ENCODE peak calls at places on chromosomes 1 and 21, in nine cellular contexts. B is heart right ventricle, X is OCI-LY7, M is fibroblast of lung, J is PC-3, P is mammary epithelial cell, O is AG10803, H is WERI-Rb-1, V is AG04450. E is an unnamed sample.

GRCh38 chr1:100411019-100411418 is 58.7 kb downstream of the CDC14A start:
- DNase-seq in M (no peak), J (no peak), B (no peak), P (no peak), X (no peak), H (no peak), V (no peak), O (no peak), E (no peak)

GRCh38 chr1:119736649-119737039 is 24.9 kb downstream of the PHGDH start:
- DNase-seq in J (no peak), V (no peak), P (no peak), X (no peak), H (no peak), B (no peak), M (no peak), O (no peak), E (no peak)

GRCh38 chr1:68046885-68047658 is 3.4 kb downstream of the DIRAS3 start:
- DNase-seq in B (no peak), M (no peak), V (no peak), P (no peak), H (peak; percentile 55), O (no peak), J (no peak), X (no peak), E (no peak)

GRCh38 chr1:207808911-207809555 is 57.2 kb downstream of the CD46 start:
- DNase-seq in O (no peak), V (no peak), M (no peak), J (no peak), B (no peak), H (peak; percentile 8), X (no peak), P (no peak), E (no peak)

GRCh38 chr1:43345119-43345518 is 7.5 kb downstream of the MPL start:
- DNase-seq in B (peak; percentile 48), H (no peak), J (peak; percentile 32), P (no peak), M (no peak), X (no peak), O (no peak), V (no peak), E (no peak)

GRCh38 chr1:110674337-110675059 is at the start of gene KCNA3:
- DNase-seq in V (no peak), O (no peak), X (peak; percentile 79), M (no peak), H (no peak), P (no peak), B (peak; percentile 18), J (no peak), E (peak; percentile 65)

GRCh38 chr1:10932088-10932487 is 80.4 kb upstream of the TARDBP start:
- DNase-seq in M (no peak), O (no peak), X (no peak), H (no peak), B (no peak), J (no peak), V (no peak), P (no peak), E (no peak)

GRCh38 chr1:151993084-151993733 is 450 bp downstream of the S100A10 start:
- DNase-seq in M (peak; percentile 42), P (no peak), H (no peak), J (peak; percentile 45), X (peak; percentile 16), B (no peak), V (no peak), O (no peak), E (no peak)

GRCh38 chr21:45158491-45159423 is 84.4 kb downstream of the ADARB1 start:
- DNase-seq in O (no peak), V (no peak), J (no peak), P (no peak), B (no peak), X (peak; percentile 15), H (no peak), M (no peak), E (no peak)

GRCh38 chr1:159171688-159172501 is 480 bp downstream of the CADM3 start:
- DNase-seq in P (no peak), H (peak; percentile 33), V (no peak), J (no peak), M (no peak), O (no peak), B (no peak), X (no peak), E (peak; percentile 25)
- H3K4me3 ChIP-seq in P (no peak overlapping the region), H (peak overlapping the region; percentile 27), V (no peak overlapping the region), J (no peak overlapping the region), M (no peak overlapping the region), O (no peak overlapping the region), B (peak overlapping the region; percentile 25), X (no peak overlapping the region), E (peak overlapping the region; percentile 20)

DNA sequence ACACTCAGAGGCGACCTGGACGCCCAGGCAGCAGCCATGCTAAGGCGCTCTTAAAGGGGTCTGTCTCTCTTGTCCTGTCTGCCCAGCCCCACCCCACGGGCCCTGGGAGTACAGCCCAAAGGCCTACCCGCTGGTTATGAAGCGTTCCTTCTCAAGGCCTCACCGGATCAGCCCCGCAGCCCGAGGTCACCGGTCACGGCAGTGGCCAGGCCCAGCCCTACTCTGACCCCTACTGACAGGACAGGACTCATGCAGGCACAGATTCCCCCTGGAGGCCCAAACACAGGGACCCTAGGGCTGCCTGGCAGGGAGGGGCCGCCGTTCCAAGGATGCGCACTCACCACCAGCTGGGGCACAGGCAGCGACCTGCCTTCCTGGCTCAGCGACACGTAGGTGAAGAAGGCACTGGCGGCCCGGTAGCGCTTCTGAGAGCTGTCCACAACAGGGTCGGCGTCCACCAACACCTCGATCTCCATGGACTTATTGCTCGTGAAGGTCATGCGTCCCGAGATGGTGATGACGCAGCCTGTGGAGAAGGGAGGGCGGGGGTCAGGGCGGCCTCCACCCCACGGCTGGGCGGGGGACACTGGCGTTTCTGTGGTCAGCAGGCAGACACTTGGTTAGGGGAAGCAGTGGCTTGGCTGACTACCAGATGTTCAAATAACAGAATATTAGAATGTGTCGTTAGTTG is 20.0 kb upstream of the GPR153 start:
- DNase-seq in V (no peak), B (no peak), P (no peak), H (peak; percentile 64), O (no peak), X (no peak), J (no peak), M (no peak), E (no peak)
- TF ChIP-seq CTCF in V (peak; percentile 44), B (peak; percentile 47), P (peak; percentile 17), H (peak; percentile 76), O (peak; percentile 53), X (no peak), J (peak; percentile 64), M (peak; percentile 29), E (peak; percentile 32)

GRCh38 chr1:150621497-150622113 is 7.8 kb downstream of the ENSA start:
- DNase-seq in X (peak; percentile 72), O (peak; percentile 75), M (peak; percentile 53), H (peak; percentile 47), J (peak; percentile 58), P (no peak), V (no peak), B (peak; percentile 57), E (peak; percentile 48)
- H3K4me3 ChIP-seq in X (no peak overlapping the region), O (no peak overlapping the region), M (no peak overlapping the region), H (no peak overlapping the region), J (no peak overlapping the region), P (no peak overlapping the region), V (no peak overlapping the region), B (no peak overlapping the region), E (no peak overlapping the region)

GRCh38 chr1:53763911-53764310 is 24.9 kb upstream of the GLIS1 start:
- DNase-seq in J (no peak), V (no peak), H (no peak), X (no peak), O (no peak), B (no peak), M (no peak), P (peak; percentile 64), E (no peak)

GRCh38 chr1:53766194-53766748 is 27.3 kb upstream of the GLIS1 start:
- DNase-seq in V (no peak), P (no peak), J (no peak), O (no peak), M (no peak), B (no peak), X (no peak), H (no peak), E (no peak)

GRCh38 chr1:53766766-53767409 is 27.9 kb upstream of the GLIS1 start:
- DNase-seq in B (no peak), H (no peak), X (no peak), V (no peak), M (peak; percentile 82), P (peak; percentile 69), O (peak; percentile 62), J (no peak), E (no peak)

GRCh38 chr1:53765656-53766055 is 26.7 kb upstream of the GLIS1 start:
- DNase-seq in H (no peak), M (peak; percentile 50), V (no peak), P (peak; percentile 11), X (no peak), B (no peak), O (peak; percentile 53), J (no peak), E (no peak)

DNA sequence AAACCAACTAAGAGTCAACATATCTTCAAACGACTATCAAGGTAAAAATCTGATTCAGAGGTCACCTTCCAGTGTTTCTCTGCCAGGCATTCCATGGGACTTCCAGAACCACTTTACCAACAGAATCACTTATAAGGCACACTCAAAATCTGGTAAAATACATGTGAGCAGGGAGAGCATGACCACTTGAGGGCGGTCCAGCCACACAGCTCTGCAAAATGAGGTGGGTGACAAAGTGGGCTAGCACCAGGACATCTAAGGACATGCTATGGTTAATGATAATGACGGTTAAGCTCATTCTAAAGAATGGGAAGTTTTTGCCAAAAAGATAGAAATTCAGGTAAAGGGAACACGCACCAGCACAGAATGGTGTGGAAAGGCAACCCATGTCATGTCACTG is 24.5 kb upstream of the GLIS1 start:
- DNase-seq in J (no peak), X (no peak), M (no peak), V (no peak), H (no peak), O (no peak), B (no peak), P (no peak), E (no peak)
- TF ChIP-seq CTCF in J (peak; percentile 16), X (peak; percentile 23), M (no peak), V (peak; percentile 6), H (peak; percentile 4), O (no peak), B (no peak), P (no peak), E (peak; percentile 2)

GRCh38 chr1:202710070-202711025 is at the start of gene SYT2:
- DNase-seq in H (peak; percentile 98), O (no peak), M (peak; percentile 31), V (no peak), J (no peak), B (no peak), X (no peak), P (no peak), E (peak; percentile 74)

GRCh38 chr1:202708456-202709275 is 1.6 kb downstream of the SYT2 start:
- DNase-seq in P (no peak), J (no peak), O (no peak), H (peak; percentile 66), B (no peak), X (no peak), M (no peak), V (no peak), E (no peak)

GRCh38 chr1:202709276-202710041 is 795 bp downstream of the SYT2 start:
- DNase-seq in V (no peak), J (no peak), B (no peak), X (no peak), P (no peak), M (no peak), O (no peak), H (peak; percentile 69), E (peak; percentile 29)

GRCh38 chr1:202713110-202713509 is 2.9 kb upstream of the SYT2 start:
- DNase-seq in H (no peak), J (peak; percentile 78), B (no peak), O (no peak), P (no peak), M (peak; percentile 6), X (no peak), V (no peak), E (no peak)

GRCh38 chr1:202711949-202712635 is 1.8 kb upstream of the SYT2 start:
- DNase-seq in B (no peak), P (no peak), M (no peak), V (no peak), H (no peak), J (no peak), X (no peak), O (no peak), E (no peak)
- H3K4me3 ChIP-seq in B (no peak overlapping the region), P (no peak overlapping the region), M (no peak overlapping the region), V (no peak overlapping the region), H (no peak overlapping the region), J (no peak overlapping the region), X (no peak overlapping the region), O (no peak overlapping the region), E (no peak overlapping the region)

E was measured in BE2C.